ENCODE peak calls at places on chromosomes 11 and 22, in eight cellular contexts. I, U, B, N, T, D, A and H are unnamed samples.

GRCh38 chr22:27801616-27802388 is at the start of gene MN1:
- DNase-seq in I (no peak), U (peak), B (peak), N (peak), T (peak), D (no peak), A (peak), H (no peak)

GRCh38 chr11:7667460-7667859 is 5.8 kb downstream of the CYB5R2 start:
- DNase-seq in I (no peak), U (no peak), B (no peak), N (no peak), T (no peak), D (no peak), A (no peak), H (no peak)

GRCh38 chr11:118180300-118180703 is 3.9 kb upstream of the SCN2B start:
- DNase-seq in I (no peak), U (peak), B (no peak), N (peak), T (peak), D (no peak), A (no peak), H (peak)

GRCh38 chr11:122668562-122669090 is 13.1 kb downstream of the UBASH3B start:
- DNase-seq in I (no peak), U (peak), B (no peak), N (no peak), T (no peak), D (no peak), A (peak), H (peak)

GRCh38 chr11:116853461-116854073 is 16.1 kb upstream of the APOA1 start:
- DNase-seq in I (no peak), U (peak), B (peak), N (peak), T (no peak), D (peak), A (peak), H (peak)

GRCh38 chr11:11703885-11704284 is 82.1 kb upstream of the GALNT18 start:
- DNase-seq in I (no peak), U (no peak), B (no peak), N (no peak), T (no peak), D (no peak), A (no peak), H (no peak)

GRCh38 chr11:24457985-24458384 is 38.9 kb upstream of the LUZP2 start:
- DNase-seq in I (no peak), U (no peak), B (no peak), N (no peak), T (no peak), D (no peak), A (no peak), H (no peak)

GRCh38 chr22:35312198-35313059 is 12.7 kb downstream of the TOM1 start:
- DNase-seq in I (peak), U (peak), B (peak), N (peak), T (no peak), D (no peak), A (peak), H (no peak)

GRCh38 chr22:47332246-47332980 is 570.0 kb downstream of the TBC1D22A start:
- DNase-seq in I (no peak), U (no peak), B (no peak), N (no peak), T (no peak), D (no peak), A (no peak), H (no peak)

GRCh38 chr11:66082936-66083698 is 13.0 kb downstream of the PACS1 start:
- DNase-seq in I (no peak), U (no peak), B (no peak), N (peak), T (no peak), D (no peak), A (peak), H (no peak)

GRCh38 chr22:38935023-38935422 is 22.4 kb upstream of the APOBEC3A start:
- DNase-seq in I (no peak), U (no peak), B (peak), N (peak), T (no peak), D (no peak), A (no peak), H (no peak)

GRCh38 chr11:35364101-35364780 is 55.1 kb downstream of the SLC1A2 start:
- DNase-seq in I (no peak), U (no peak), B (peak), N (peak), T (no peak), D (no peak), A (peak), H (no peak)

GRCh38 chr22:11360632-11361031 is 4167.4 kb upstream of the OR11H1 start:
- DNase-seq in I (no peak), U (no peak), B (no peak), N (no peak), T (no peak), D (no peak), A (no peak), H (no peak)

GRCh38 chr22:30435674-30436126 is 10.1 kb downstream of the MTFP1 start:
- DNase-seq in I (no peak), U (peak), B (no peak), N (peak), T (no peak), D (no peak), A (no peak), H (peak)

GRCh38 chr11:123517559-123518364 is 87.7 kb downstream of the GRAMD1B start:
- DNase-seq in I (peak), U (peak), B (no peak), N (no peak), T (no peak), D (peak), A (no peak), H (no peak)

GRCh38 chr11:33773399-33774355 is 643 bp downstream of the FBXO3 start:
- DNase-seq in I (no peak), U (peak), B (peak), N (no peak), T (peak), D (peak), A (peak), H (peak)

DNA sequence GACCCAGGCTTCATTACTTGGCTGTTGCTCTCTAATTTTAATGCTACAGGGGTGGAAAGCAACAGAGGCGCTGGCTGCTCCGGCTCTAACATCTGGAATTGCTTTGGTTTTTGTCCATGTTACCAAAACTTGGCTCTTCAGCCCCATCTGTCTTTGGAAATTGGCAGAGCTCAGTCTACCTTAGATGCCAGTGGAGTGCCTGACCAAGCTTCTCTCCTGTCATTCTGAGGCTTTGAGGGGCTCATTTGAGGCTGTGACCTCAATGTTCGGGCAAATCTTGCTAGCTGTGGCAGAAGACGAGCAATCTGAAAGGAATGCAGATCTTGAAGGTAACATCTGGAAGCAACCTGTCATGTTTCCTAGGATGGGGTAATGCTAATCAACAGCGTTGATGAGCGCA is 409.5 kb upstream of the SYN3 start:
- DNase-seq in I (no peak), U (no peak), B (no peak), N (no peak), T (no peak), D (no peak), A (peak), H (no peak)
- TF ChIP-seq CTCF in I (no peak), U (no peak), B (no peak), N (no peak), T (peak), D (no peak), A (peak), H (no peak)

GRCh38 chr11:1309498-1310314 is at the start of gene TOLLIP:
- DNase-seq in I (peak), U (peak), B (peak), N (peak), T (peak), D (peak), A (peak), H (peak)
- TF ChIP-seq CTCF in I (peak), U (peak), B (no peak), N (peak), T (no peak), D (peak), A (peak), H (peak)

GRCh38 chr11:79100093-79100704 is 340.6 kb downstream of the TENM4 start:
- DNase-seq in I (peak), U (peak), B (peak), N (peak), T (peak), D (peak), A (peak), H (peak)
- TF ChIP-seq CTCF in I (peak), U (peak), B (peak), N (peak), T (peak), D (peak), A (peak), H (peak)

DNA sequence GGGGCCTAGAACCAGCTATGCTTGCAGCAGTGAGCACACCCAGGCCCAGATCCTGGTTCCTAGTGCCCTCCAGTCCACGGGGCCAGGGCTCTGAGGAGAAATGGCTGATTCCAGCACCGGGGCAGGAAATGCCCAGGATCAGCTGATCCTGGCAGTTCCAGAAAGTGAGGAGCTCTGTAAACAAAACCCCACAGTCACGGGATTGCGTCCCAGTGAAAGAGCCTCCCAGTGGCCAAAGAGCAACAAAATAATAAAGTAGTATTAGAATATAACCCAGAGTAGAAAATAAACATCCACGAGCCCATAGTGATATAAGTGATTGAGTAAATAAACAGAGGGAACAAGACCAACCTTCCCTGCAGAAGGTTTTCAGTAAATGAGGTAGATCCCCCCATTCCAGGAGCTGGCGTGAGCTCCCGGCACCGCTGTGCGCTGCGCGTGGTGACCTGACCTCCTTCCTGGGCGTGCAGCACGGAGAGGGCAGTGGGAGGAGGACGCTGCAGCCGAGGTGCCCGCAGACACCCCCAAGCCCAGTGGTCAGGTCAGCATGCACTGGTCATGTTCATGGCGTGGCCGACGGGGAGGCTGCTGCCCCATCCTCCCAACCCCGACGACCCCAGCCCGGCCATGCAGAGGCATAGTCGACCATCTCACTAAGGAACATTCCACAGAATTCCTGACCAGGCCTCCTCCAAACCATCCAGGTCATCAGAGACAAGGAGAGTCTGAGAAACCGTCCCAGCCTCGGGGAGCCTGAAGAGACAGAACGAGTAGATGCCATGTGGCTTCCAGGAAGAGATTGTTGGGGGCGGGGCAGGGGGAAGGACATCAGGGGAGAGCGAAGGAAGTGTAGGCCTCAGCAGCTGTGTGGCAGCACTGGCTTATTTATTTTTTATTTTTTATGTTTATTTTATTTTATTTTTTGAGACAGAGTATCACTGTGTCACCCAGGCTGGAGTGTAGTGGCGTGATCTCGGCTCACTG is 19.9 kb downstream of the PTDSS2 start:
- DNase-seq in I (no peak), U (no peak), B (no peak), N (peak), T (no peak), D (no peak), A (peak), H (no peak)
- TF ChIP-seq CTCF in I (peak), U (no peak), B (no peak), N (peak), T (no peak), D (no peak), A (peak), H (no peak)